ENCODE peak calls at places on chromosomes 2 and 18, in five cellular contexts. One of them, this sample, is unnamed.

GRCh38 chr2:42327125-42327524 is 33.9 kb downstream of the COX7A2L start:
- DNase-seq in neural crest cell: no peak
- DNase-seq in endothelial cell: no peak
- DNase-seq in H1: no peak
- DNase-seq in HCEC 1CT: no peak
- DNase-seq in this sample: no peak

GRCh38 chr2:68556384-68556783 is 87.0 kb upstream of the PROKR1 start:
- DNase-seq in neural crest cell: no peak
- DNase-seq in endothelial cell: no peak
- DNase-seq in HCEC 1CT: no peak
- DNase-seq in H1: no peak
- DNase-seq in this sample: no peak

GRCh38 chr18:78192044-78192443 is 787.6 kb upstream of the SALL3 start:
- DNase-seq in H1: no peak
- DNase-seq in neural crest cell: no peak
- DNase-seq in endothelial cell: no peak
- DNase-seq in HCEC 1CT: no peak
- DNase-seq in this sample: peak

GRCh38 chr2:238691596-238692491 is 156.0 kb upstream of the TWIST2 start:
- DNase-seq in HCEC 1CT: no peak
- DNase-seq in neural crest cell: no peak
- DNase-seq in endothelial cell: no peak
- DNase-seq in H1: no peak
- DNase-seq in this sample: no peak

GRCh38 chr2:240509667-240510512 is 47.9 kb downstream of the ANKMY1 start:
- DNase-seq in endothelial cell: no peak
- DNase-seq in H1: no peak
- DNase-seq in neural crest cell: no peak
- DNase-seq in HCEC 1CT: no peak
- DNase-seq in this sample: no peak

GRCh38 chr18:21315741-21316187 is 73.7 kb downstream of the GREB1L start:
- DNase-seq in H1: peak
- DNase-seq in HCEC 1CT: no peak
- DNase-seq in neural crest cell: no peak
- DNase-seq in endothelial cell: peak
- DNase-seq in this sample: peak

GRCh38 chr2:100972452-100972851 is 29.6 kb upstream of the RPL31 start:
- DNase-seq in endothelial cell: no peak
- DNase-seq in neural crest cell: no peak
- DNase-seq in H1: no peak
- DNase-seq in HCEC 1CT: no peak
- DNase-seq in this sample: no peak

GRCh38 chr2:23788100-23788499 is 138.8 kb downstream of the ATAD2B start:
- DNase-seq in neural crest cell: no peak
- DNase-seq in H1: no peak
- DNase-seq in HCEC 1CT: no peak
- DNase-seq in endothelial cell: no peak
- DNase-seq in this sample: no peak

GRCh38 chr2:218501665-218502064 is 66.5 kb downstream of the USP37 start:
- DNase-seq in H1: no peak
- DNase-seq in endothelial cell: no peak
- DNase-seq in HCEC 1CT: no peak
- DNase-seq in neural crest cell: no peak
- DNase-seq in this sample: no peak

GRCh38 chr2:190468814-190469569 is 60.8 kb downstream of the MFSD6 start:
- DNase-seq in HCEC 1CT: peak
- DNase-seq in endothelial cell: no peak
- DNase-seq in H1: no peak
- DNase-seq in neural crest cell: no peak
- DNase-seq in this sample: no peak

GRCh38 chr2:29450823-29451222 is 335.6 kb downstream of the CLIP4 start:
- DNase-seq in H1: no peak
- DNase-seq in HCEC 1CT: no peak
- DNase-seq in neural crest cell: no peak
- DNase-seq in endothelial cell: no peak
- DNase-seq in this sample: no peak

GRCh38 chr2:69601179-69601612 is 42.3 kb downstream of the AAK1 start:
- DNase-seq in HCEC 1CT: peak
- DNase-seq in H1: no peak
- DNase-seq in neural crest cell: no peak
- DNase-seq in endothelial cell: no peak
- DNase-seq in this sample: peak

GRCh38 chr2:237045449-237045848 is 40.2 kb upstream of the COPS8 start:
- DNase-seq in endothelial cell: no peak
- DNase-seq in H1: no peak
- DNase-seq in neural crest cell: no peak
- DNase-seq in HCEC 1CT: no peak
- DNase-seq in this sample: no peak

GRCh38 chr2:153971250-153971649 is 99.5 kb downstream of the GALNT13 start:
- DNase-seq in H1: no peak
- DNase-seq in endothelial cell: no peak
- DNase-seq in HCEC 1CT: no peak
- DNase-seq in neural crest cell: no peak
- DNase-seq in this sample: no peak

This sample was measured in SW480.